ENCODE peak calls at places on chromosomes 16 and 17, in six cellular contexts. Z is endothelial cell, E is A673, O is neural crest cell, R is H1, M is kidney. J is an unnamed sample.

GRCh38 chr16:11781773-11782172 is 15.3 kb downstream of the ZC3H7A start:
- DNase-seq in O (no peak), R (no peak), Z (no peak), E (peak; percentile 62), M (no peak), J (peak; percentile 61)

GRCh38 chr17:1423456-1424135 is 23.6 kb upstream of the YWHAE start:
- DNase-seq in E (no peak), M (no peak), Z (no peak), R (no peak), O (no peak), J (peak; percentile 11)

GRCh38 chr16:2699791-2700600 is 17.7 kb downstream of the KCTD5 start:
- DNase-seq in E (no peak), Z (no peak), M (peak; percentile 55), O (no peak), R (no peak), J (no peak)

GRCh38 chr16:73302942-73303341 is 255.0 kb upstream of the ZFHX3 start:
- DNase-seq in O (no peak), Z (no peak), M (no peak), E (no peak), R (no peak), J (no peak)

GRCh38 chr17:81952792-81953228 is 5.8 kb upstream of the MYADML2 start:
- DNase-seq in Z (no peak), E (no peak), R (no peak), M (no peak), O (no peak), J (no peak)

GRCh38 chr16:71255721-71256120 is 25.2 kb upstream of the HYDIN start:
- DNase-seq in O (peak; percentile 22), E (no peak), R (no peak), Z (no peak), M (no peak), J (no peak)

GRCh38 chr16:65779196-65779595 is 587.3 kb upstream of the CDH5 start:
- DNase-seq in R (no peak), E (no peak), O (no peak), Z (no peak), M (no peak), J (no peak)

GRCh38 chr16:70331588-70332358 is 14.9 kb upstream of the DDX19A start:
- DNase-seq in O (peak; percentile 4), Z (peak; percentile 14), R (no peak), E (peak; percentile 47), M (peak; percentile 35), J (no peak)

GRCh38 chr17:71080937-71081336 is 911.6 kb downstream of the KCNJ2 start:
- DNase-seq in E (no peak), Z (no peak), O (no peak), M (no peak), R (no peak), J (no peak)

GRCh38 chr17:8140058-8140412 is 12.2 kb downstream of the PER1 start:
- DNase-seq in M (no peak), O (no peak), R (no peak), E (no peak), Z (no peak), J (no peak)

GRCh38 chr16:89324056-89325010 is 106.8 kb downstream of the ZNF778 start:
- DNase-seq in M (peak; percentile 48), E (no peak), R (no peak), Z (no peak), O (no peak), J (no peak)

GRCh38 chr17:77825621-77826020 is 132.9 kb upstream of the TNRC6C start:
- DNase-seq in M (peak; percentile 41), E (no peak), O (no peak), R (no peak), Z (no peak), J (no peak)

GRCh38 chr17:46118969-46119368 is 74.3 kb downstream of the KANSL1 start:
- DNase-seq in O (no peak), E (no peak), R (no peak), Z (no peak), M (no peak), J (no peak)

GRCh38 chr16:89144681-89145080 is 26.9 kb upstream of the CDH15 start:
- DNase-seq in E (no peak), M (no peak), R (no peak), O (no peak), Z (no peak), J (no peak)

GRCh38 chr17:36591434-36592315 is at the start of gene DHRS11:
- DNase-seq in M (peak; percentile 94), Z (peak; percentile 85), R (peak; percentile 91), O (peak; percentile 77), E (peak; percentile 61), J (peak; percentile 81)

GRCh38 chr16:80175011-80175410 is 365.8 kb upstream of the DYNLRB2 start:
- DNase-seq in E (no peak), O (no peak), R (no peak), Z (no peak), M (no peak), J (peak; percentile 20)

GRCh38 chr17:77363821-77364361 is 223.1 kb downstream of the SEC14L1 start:
- DNase-seq in E (peak; percentile 56), O (no peak), R (no peak), Z (no peak), M (peak; percentile 90), J (peak; percentile 49)

GRCh38 chr16:3609895-3610697 is 1.3 kb downstream of the SLX4 start:
- DNase-seq in E (no peak), M (no peak), O (no peak), R (no peak), Z (no peak), J (no peak)

GRCh38 chr17:49986396-49987289 is 8.4 kb downstream of the DLX3 start:
- DNase-seq in Z (no peak), E (no peak), O (no peak), R (no peak), M (peak; percentile 29), J (no peak)

GRCh38 chr16:85329059-85329812 is 217.0 kb upstream of the CIBAR2 start:
- DNase-seq in M (peak; percentile 76), Z (no peak), R (no peak), O (peak; percentile 29), E (peak; percentile 73), J (no peak)

GRCh38 chr17:69828087-69828486 is 246.9 kb upstream of the KCNJ16 start:
- DNase-seq in E (no peak), R (no peak), O (no peak), M (no peak), Z (no peak), J (peak; percentile 23)

GRCh38 chr17:69608808-69609494 is 194.5 kb downstream of the MAP2K6 start:
- DNase-seq in M (no peak), R (no peak), Z (no peak), O (no peak), E (no peak), J (peak; percentile 65)

GRCh38 chr16:70470927-70471341 is 16.5 kb downstream of the FCSK start:
- DNase-seq in Z (peak; percentile 67), E (no peak), R (peak; percentile 74), O (peak; percentile 32), M (no peak), J (peak; percentile 28)

GRCh38 chr17:75642221-75643032 is 9.2 kb downstream of the SMIM5 start:
- DNase-seq in M (peak; percentile 79), O (no peak), E (no peak), Z (no peak), R (no peak), J (no peak)

GRCh38 chr16:7436306-7436705 is 103.7 kb downstream of the RBFOX1 start:
- DNase-seq in Z (no peak), R (no peak), E (no peak), O (no peak), M (no peak), J (no peak)

GRCh38 chr17:50653738-50654137 is 19.1 kb downstream of the ABCC3 start:
- DNase-seq in M (no peak), O (no peak), R (no peak), E (no peak), Z (no peak), J (no peak)

GRCh38 chr17:37848690-37849616 is 75.3 kb upstream of the TBC1D3K start:
- DNase-seq in O (no peak), M (no peak), R (no peak), E (peak; percentile 56), Z (no peak), J (peak; percentile 74)

DNA sequence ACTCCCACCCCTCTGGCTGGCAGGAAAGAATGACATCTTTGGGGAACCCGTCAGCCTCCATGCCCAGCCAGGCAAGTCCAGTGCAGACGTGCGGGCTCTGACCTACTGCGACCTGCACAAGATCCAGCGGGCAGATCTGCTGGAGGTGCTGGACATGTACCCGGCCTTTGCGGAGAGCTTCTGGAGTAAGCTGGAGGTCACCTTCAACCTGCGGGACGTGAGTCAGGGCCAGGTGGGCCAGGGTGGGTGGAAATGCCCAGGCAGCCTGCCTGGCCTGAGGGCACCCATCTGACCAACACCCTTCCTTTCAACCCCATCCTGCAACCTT is 8.1 kb upstream of the DCAF7 start:
- DNase-seq in O (no peak), M (no peak), Z (no peak), E (no peak), R (no peak), J (no peak)
- TF ChIP-seq CTCF in O (no peak), M (no peak), Z (no peak), E (no peak), R (no peak), J (no peak)

DNA sequence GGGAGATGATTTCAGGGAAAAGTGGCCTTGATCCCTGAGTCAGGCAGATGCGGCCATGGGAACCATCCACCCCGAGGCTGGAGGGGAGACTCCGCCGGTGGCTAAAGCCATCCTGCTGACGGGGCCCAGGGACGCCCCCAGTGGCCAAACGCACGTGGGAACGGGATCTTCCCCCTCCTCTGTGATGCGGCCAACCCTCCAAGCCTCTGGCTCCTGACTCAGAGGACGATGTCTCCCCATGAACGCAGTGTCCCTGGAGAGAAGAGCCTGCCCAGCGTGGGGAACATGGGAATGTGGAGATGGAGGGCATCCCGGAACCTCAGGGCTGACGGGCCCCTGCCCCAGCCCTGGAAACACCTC is 25.0 kb downstream of the SLC7A5 start:
- DNase-seq in R (peak; percentile 75), Z (no peak), O (no peak), E (peak; percentile 69), M (no peak), J (no peak)
- TF ChIP-seq CTCF in R (peak; percentile 80), Z (no peak), O (peak; percentile 26), E (peak; percentile 43), M (no peak), J (no peak)

GRCh38 chr16:46826618-46827017 is 4.4 kb downstream of the C16orf87 start:
- DNase-seq in E (peak; percentile 25), O (no peak), Z (no peak), M (no peak), R (no peak), J (peak; percentile 16)
- TF ChIP-seq CTCF in E (no peak), O (no peak), Z (no peak), M (no peak), R (no peak), J (no peak)

GRCh38 chr17:72491102-72491501 is 370.3 kb downstream of the SOX9 start:
- DNase-seq in Z (no peak), M (no peak), E (no peak), O (no peak), R (no peak), J (no peak)
- TF ChIP-seq CTCF in Z (no peak), M (no peak), E (no peak), O (no peak), R (no peak), J (no peak)